ENCODE peak calls at places on chromosomes 1 and 21, in ten cellular contexts. One of them, this sample, is unnamed.

GRCh38 chr1:235227414-235227813 is 66.4 kb upstream of the RBM34 start:
- DNase-seq in PC-9: no peak
- DNase-seq in endothelial cell of umbilical vein: no peak
- DNase-seq in neuronal stem cell: no peak
- DNase-seq in thoracic aorta: no peak
- DNase-seq in fibroblast of lung: no peak
- DNase-seq in Karpas-422: no peak
- DNase-seq in cardiac muscle cell: no peak
- DNase-seq in AG04450: no peak
- DNase-seq in transverse colon: no peak
- DNase-seq in this sample: no peak

GRCh38 chr1:210635108-210635507 is 306.4 kb downstream of the HHAT start:
- DNase-seq in PC-9: no peak
- DNase-seq in endothelial cell of umbilical vein: no peak
- DNase-seq in neuronal stem cell: no peak
- DNase-seq in thoracic aorta: no peak
- DNase-seq in fibroblast of lung: no peak
- DNase-seq in Karpas-422: no peak
- DNase-seq in cardiac muscle cell: no peak
- DNase-seq in AG04450: no peak
- DNase-seq in transverse colon: no peak
- DNase-seq in this sample: no peak

GRCh38 chr1:152683846-152684245 is 2.1 kb upstream of the LCE2B start:
- DNase-seq in PC-9: no peak
- DNase-seq in endothelial cell of umbilical vein: no peak
- DNase-seq in neuronal stem cell: no peak
- DNase-seq in thoracic aorta: no peak
- DNase-seq in fibroblast of lung: no peak
- DNase-seq in Karpas-422: no peak
- DNase-seq in cardiac muscle cell: no peak
- DNase-seq in AG04450: no peak
- DNase-seq in transverse colon: no peak
- DNase-seq in this sample: no peak

GRCh38 chr1:116763116-116763786 is 9.0 kb downstream of the CD2 start:
- DNase-seq in PC-9: no peak
- DNase-seq in endothelial cell of umbilical vein: no peak
- DNase-seq in neuronal stem cell: no peak
- DNase-seq in thoracic aorta: no peak
- DNase-seq in fibroblast of lung: peak; percentile 7
- DNase-seq in Karpas-422: no peak
- DNase-seq in cardiac muscle cell: peak; percentile 33
- DNase-seq in AG04450: no peak
- DNase-seq in transverse colon: no peak
- DNase-seq in this sample: no peak

GRCh38 chr1:28819020-28819419 is 7.0 kb downstream of the OPRD1 start:
- DNase-seq in PC-9: no peak
- DNase-seq in endothelial cell of umbilical vein: no peak
- DNase-seq in neuronal stem cell: no peak
- DNase-seq in thoracic aorta: no peak
- DNase-seq in fibroblast of lung: no peak
- DNase-seq in Karpas-422: no peak
- DNase-seq in cardiac muscle cell: no peak
- DNase-seq in AG04450: no peak
- DNase-seq in transverse colon: no peak
- DNase-seq in this sample: no peak

GRCh38 chr1:214552174-214552608 is 789 bp upstream of the PTPN14 start:
- DNase-seq in PC-9: peak; percentile 83
- DNase-seq in endothelial cell of umbilical vein: peak; percentile 82
- DNase-seq in neuronal stem cell: peak; percentile 47
- DNase-seq in thoracic aorta: peak; percentile 27
- DNase-seq in fibroblast of lung: peak; percentile 81
- DNase-seq in Karpas-422: no peak
- DNase-seq in cardiac muscle cell: peak; percentile 81
- DNase-seq in AG04450: no peak
- DNase-seq in transverse colon: peak; percentile 65
- DNase-seq in this sample: no peak

GRCh38 chr1:182917386-182917785 is 35.6 kb downstream of the SHCBP1L start:
- DNase-seq in PC-9: no peak
- DNase-seq in endothelial cell of umbilical vein: no peak
- DNase-seq in neuronal stem cell: no peak
- DNase-seq in thoracic aorta: no peak
- DNase-seq in fibroblast of lung: no peak
- DNase-seq in Karpas-422: no peak
- DNase-seq in cardiac muscle cell: no peak
- DNase-seq in AG04450: no peak
- DNase-seq in transverse colon: no peak
- DNase-seq in this sample: no peak

GRCh38 chr1:6554907-6555778 is at the start of gene TAS1R1:
- DNase-seq in PC-9: no peak
- DNase-seq in endothelial cell of umbilical vein: no peak
- DNase-seq in neuronal stem cell: no peak
- DNase-seq in thoracic aorta: peak; percentile 7
- DNase-seq in fibroblast of lung: no peak
- DNase-seq in Karpas-422: no peak
- DNase-seq in cardiac muscle cell: no peak
- DNase-seq in AG04450: no peak
- DNase-seq in transverse colon: peak; percentile 20
- DNase-seq in this sample: no peak

GRCh38 chr1:62382581-62382980 is 54.3 kb upstream of the USP1 start:
- DNase-seq in PC-9: no peak
- DNase-seq in endothelial cell of umbilical vein: no peak
- DNase-seq in neuronal stem cell: no peak
- DNase-seq in thoracic aorta: no peak
- DNase-seq in fibroblast of lung: no peak
- DNase-seq in Karpas-422: no peak
- DNase-seq in cardiac muscle cell: no peak
- DNase-seq in AG04450: no peak
- DNase-seq in transverse colon: no peak
- DNase-seq in this sample: no peak

GRCh38 chr1:63557365-63557987 is 34.2 kb downstream of the EFCAB7 start:
- DNase-seq in PC-9: peak; percentile 43
- DNase-seq in endothelial cell of umbilical vein: peak; percentile 52
- DNase-seq in neuronal stem cell: peak; percentile 5
- DNase-seq in thoracic aorta: no peak
- DNase-seq in fibroblast of lung: peak; percentile 69
- DNase-seq in Karpas-422: peak; percentile 72
- DNase-seq in cardiac muscle cell: peak; percentile 59
- DNase-seq in AG04450: peak; percentile 8
- DNase-seq in transverse colon: peak; percentile 31
- DNase-seq in this sample: no peak

GRCh38 chr1:116128669-116129068 is 17.5 kb downstream of the MAB21L3 start:
- DNase-seq in PC-9: no peak
- DNase-seq in endothelial cell of umbilical vein: no peak
- DNase-seq in neuronal stem cell: no peak
- DNase-seq in thoracic aorta: no peak
- DNase-seq in fibroblast of lung: no peak
- DNase-seq in Karpas-422: no peak
- DNase-seq in cardiac muscle cell: no peak
- DNase-seq in AG04450: no peak
- DNase-seq in transverse colon: no peak
- DNase-seq in this sample: no peak

GRCh38 chr21:43306391-43306790 is 120.5 kb downstream of the SIK1 start:
- DNase-seq in PC-9: no peak
- DNase-seq in endothelial cell of umbilical vein: no peak
- DNase-seq in neuronal stem cell: no peak
- DNase-seq in thoracic aorta: no peak
- DNase-seq in fibroblast of lung: no peak
- DNase-seq in Karpas-422: no peak
- DNase-seq in cardiac muscle cell: no peak
- DNase-seq in AG04450: no peak
- DNase-seq in transverse colon: no peak
- DNase-seq in this sample: no peak

GRCh38 chr21:38567577-38568360 is 69.5 kb upstream of the ERG start:
- DNase-seq in PC-9: no peak
- DNase-seq in endothelial cell of umbilical vein: no peak
- DNase-seq in neuronal stem cell: peak; percentile 5
- DNase-seq in thoracic aorta: no peak
- DNase-seq in fibroblast of lung: peak; percentile 8
- DNase-seq in Karpas-422: no peak
- DNase-seq in cardiac muscle cell: peak; percentile 40
- DNase-seq in AG04450: peak; percentile 4
- DNase-seq in transverse colon: no peak
- DNase-seq in this sample: no peak

DNA sequence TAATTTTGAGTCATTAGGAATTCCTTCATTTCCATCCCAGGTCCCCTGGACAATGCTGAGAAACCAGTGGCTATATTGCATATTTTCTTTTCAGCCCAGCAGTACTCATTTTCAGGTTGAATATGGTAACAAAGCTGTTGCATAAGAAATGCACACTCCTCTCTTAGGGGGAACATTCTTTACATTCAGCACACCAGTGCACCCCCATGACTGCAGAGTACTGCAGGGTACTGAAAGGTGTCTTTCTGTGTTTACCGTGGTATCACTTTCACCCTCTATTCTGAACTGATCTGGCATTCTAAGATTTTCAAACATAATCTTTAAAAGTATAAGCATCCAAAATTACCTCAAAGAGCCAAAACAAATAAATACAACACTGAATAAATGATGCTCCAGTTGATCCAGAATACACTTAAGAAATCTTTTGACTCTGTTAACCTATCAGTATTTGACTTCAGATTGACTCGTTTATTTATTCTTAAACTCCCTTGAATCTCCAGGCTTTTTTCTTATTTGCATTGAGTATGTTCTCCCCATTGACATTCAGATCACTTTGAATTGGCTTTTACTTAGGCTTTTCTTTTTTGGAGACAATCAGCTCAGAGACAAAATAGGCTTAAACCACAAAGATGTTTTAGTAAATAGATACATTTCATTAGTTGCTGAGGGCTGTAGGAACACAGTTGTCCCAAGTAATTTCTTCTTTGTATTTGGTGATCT is 213.6 kb downstream of the NFIA start:
- DNase-seq in PC-9: no peak
- DNase-seq in endothelial cell of umbilical vein: no peak
- DNase-seq in neuronal stem cell: no peak
- DNase-seq in thoracic aorta: no peak
- DNase-seq in fibroblast of lung: no peak
- DNase-seq in Karpas-422: no peak
- DNase-seq in cardiac muscle cell: no peak
- DNase-seq in AG04450: no peak
- DNase-seq in transverse colon: no peak
- DNase-seq in this sample: no peak
- H3K4me3 ChIP-seq in PC-9: no peak overlapping the region
- H3K4me3 ChIP-seq in endothelial cell of umbilical vein: no peak overlapping the region
- H3K4me3 ChIP-seq in neuronal stem cell: no peak overlapping the region
- H3K4me3 ChIP-seq in thoracic aorta: no peak overlapping the region
- H3K4me3 ChIP-seq in fibroblast of lung: no peak overlapping the region
- H3K4me3 ChIP-seq in Karpas-422: no peak overlapping the region
- H3K4me3 ChIP-seq in cardiac muscle cell: no peak overlapping the region
- H3K4me3 ChIP-seq in AG04450: no peak overlapping the region
- H3K4me3 ChIP-seq in transverse colon: no peak overlapping the region
- H3K4me3 ChIP-seq in this sample: no peak overlapping the region

DNA sequence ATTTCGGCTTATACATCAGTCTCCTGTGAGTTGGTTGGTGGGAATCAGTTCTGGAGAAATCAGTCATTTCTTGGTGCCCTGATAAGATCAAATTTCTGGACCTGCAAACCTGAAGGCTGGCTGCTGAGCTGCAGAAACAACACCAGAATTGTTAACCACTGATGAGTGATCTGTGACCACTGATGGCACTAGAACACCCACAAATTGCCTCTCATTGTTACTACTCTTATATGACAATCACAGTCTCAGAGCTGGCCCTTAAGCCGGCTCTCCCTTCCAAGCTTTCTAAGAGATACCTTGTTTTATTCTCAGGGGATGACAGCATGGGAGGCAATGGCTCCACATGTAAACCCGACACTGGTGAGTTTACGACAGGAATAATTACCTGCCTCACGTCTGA is 1.9 kb downstream of the C1orf162 start:
- DNase-seq in PC-9: no peak
- DNase-seq in endothelial cell of umbilical vein: no peak
- DNase-seq in neuronal stem cell: no peak
- DNase-seq in thoracic aorta: no peak
- DNase-seq in fibroblast of lung: no peak
- DNase-seq in Karpas-422: no peak
- DNase-seq in cardiac muscle cell: no peak
- DNase-seq in AG04450: no peak
- DNase-seq in transverse colon: no peak
- DNase-seq in this sample: no peak
- H3K4me3 ChIP-seq in PC-9: no peak overlapping the region
- H3K4me3 ChIP-seq in endothelial cell of umbilical vein: no peak overlapping the region
- H3K4me3 ChIP-seq in neuronal stem cell: no peak overlapping the region
- H3K4me3 ChIP-seq in thoracic aorta: peak overlapping the region; percentile 63
- H3K4me3 ChIP-seq in fibroblast of lung: no peak overlapping the region
- H3K4me3 ChIP-seq in Karpas-422: no peak overlapping the region
- H3K4me3 ChIP-seq in cardiac muscle cell: no peak overlapping the region
- H3K4me3 ChIP-seq in AG04450: no peak overlapping the region
- H3K4me3 ChIP-seq in transverse colon: no peak overlapping the region
- H3K4me3 ChIP-seq in this sample: no peak overlapping the region

GRCh38 chr1:236502579-236502971 is 21.2 kb upstream of the LGALS8 start:
- DNase-seq in PC-9: peak; percentile 51
- DNase-seq in endothelial cell of umbilical vein: peak; percentile 19
- DNase-seq in neuronal stem cell: no peak
- DNase-seq in thoracic aorta: no peak
- DNase-seq in fibroblast of lung: no peak
- DNase-seq in Karpas-422: no peak
- DNase-seq in cardiac muscle cell: peak; percentile 72
- DNase-seq in AG04450: no peak
- DNase-seq in transverse colon: no peak
- DNase-seq in this sample: no peak
- H3K4me3 ChIP-seq in PC-9: peak overlapping the region; percentile 37
- H3K4me3 ChIP-seq in endothelial cell of umbilical vein: no peak overlapping the region
- H3K4me3 ChIP-seq in neuronal stem cell: no peak overlapping the region
- H3K4me3 ChIP-seq in thoracic aorta: peak overlapping the region; percentile 68
- H3K4me3 ChIP-seq in fibroblast of lung: no peak overlapping the region
- H3K4me3 ChIP-seq in Karpas-422: no peak overlapping the region
- H3K4me3 ChIP-seq in cardiac muscle cell: no peak overlapping the region
- H3K4me3 ChIP-seq in AG04450: no peak overlapping the region
- H3K4me3 ChIP-seq in transverse colon: no peak overlapping the region
- H3K4me3 ChIP-seq in this sample: no peak overlapping the region

GRCh38 chr1:3856923-3857790 is at the start of the genes CEP104 and DFFB:
- DNase-seq in PC-9: peak; percentile 97
- DNase-seq in endothelial cell of umbilical vein: peak; percentile 90
- DNase-seq in neuronal stem cell: peak; percentile 91
- DNase-seq in thoracic aorta: peak; percentile 55
- DNase-seq in fibroblast of lung: peak; percentile 78
- DNase-seq in Karpas-422: peak; percentile 99
- DNase-seq in cardiac muscle cell: peak; percentile 86
- DNase-seq in AG04450: peak; percentile 33
- DNase-seq in transverse colon: peak; percentile 97
- DNase-seq in this sample: peak; percentile 74

GRCh38 chr1:3850857-3851256 is 6.2 kb downstream of the CEP104 start:
- DNase-seq in PC-9: no peak
- DNase-seq in endothelial cell of umbilical vein: no peak
- DNase-seq in neuronal stem cell: no peak
- DNase-seq in thoracic aorta: no peak
- DNase-seq in fibroblast of lung: no peak
- DNase-seq in Karpas-422: no peak
- DNase-seq in cardiac muscle cell: no peak
- DNase-seq in AG04450: no peak
- DNase-seq in transverse colon: no peak
- DNase-seq in this sample: no peak

GRCh38 chr1:3846521-3846920 is 10.5 kb downstream of the CEP104 start:
- DNase-seq in PC-9: no peak
- DNase-seq in endothelial cell of umbilical vein: peak; percentile 32
- DNase-seq in neuronal stem cell: peak; percentile 33
- DNase-seq in thoracic aorta: no peak
- DNase-seq in fibroblast of lung: no peak
- DNase-seq in Karpas-422: no peak
- DNase-seq in cardiac muscle cell: no peak
- DNase-seq in AG04450: no peak
- DNase-seq in transverse colon: no peak
- DNase-seq in this sample: no peak

GRCh38 chr1:3852711-3853498 is 4.1 kb downstream of the CEP104 start:
- DNase-seq in PC-9: no peak
- DNase-seq in endothelial cell of umbilical vein: no peak
- DNase-seq in neuronal stem cell: no peak
- DNase-seq in thoracic aorta: no peak
- DNase-seq in fibroblast of lung: no peak
- DNase-seq in Karpas-422: no peak
- DNase-seq in cardiac muscle cell: no peak
- DNase-seq in AG04450: no peak
- DNase-seq in transverse colon: no peak
- DNase-seq in this sample: no peak

GRCh38 chr1:3852091-3852490 is 4.9 kb downstream of the CEP104 start:
- DNase-seq in PC-9: no peak
- DNase-seq in endothelial cell of umbilical vein: no peak
- DNase-seq in neuronal stem cell: no peak
- DNase-seq in thoracic aorta: no peak
- DNase-seq in fibroblast of lung: no peak
- DNase-seq in Karpas-422: no peak
- DNase-seq in cardiac muscle cell: no peak
- DNase-seq in AG04450: no peak
- DNase-seq in transverse colon: no peak
- DNase-seq in this sample: no peak
- H3K4me3 ChIP-seq in PC-9: no peak overlapping the region
- H3K4me3 ChIP-seq in endothelial cell of umbilical vein: no peak overlapping the region
- H3K4me3 ChIP-seq in neuronal stem cell: no peak overlapping the region
- H3K4me3 ChIP-seq in thoracic aorta: no peak overlapping the region
- H3K4me3 ChIP-seq in fibroblast of lung: no peak overlapping the region
- H3K4me3 ChIP-seq in Karpas-422: no peak overlapping the region
- H3K4me3 ChIP-seq in cardiac muscle cell: no peak overlapping the region
- H3K4me3 ChIP-seq in AG04450: no peak overlapping the region
- H3K4me3 ChIP-seq in transverse colon: no peak overlapping the region
- H3K4me3 ChIP-seq in this sample: no peak overlapping the region

This sample was measured in epithelial cell of proximal tubule.